ENCODE peak calls at places on chromosomes 3 and 15, in ten cellular contexts. F is GM23338, W is uterus, Z is neural progenitor cell, T is cardiac muscle cell, K is aorta, C is sigmoid colon, H is colonic mucosa, U is lower lobe of right lung, L is A549. B is an unnamed sample.

GRCh38 chr3:29937185-29937584 is 656.3 kb downstream of the RBMS3 start:
- DNase-seq in F (no peak), C (no peak), H (no peak), K (no peak), Z (no peak), L (peak; percentile 15), T (no peak), U (no peak), W (no peak), B (no peak)

GRCh38 chr3:115804722-115805121 is 181.4 kb downstream of the GAP43 start:
- DNase-seq in Z (no peak), T (no peak), F (no peak), W (no peak), U (no peak), H (no peak), C (no peak), K (no peak), L (peak; percentile 66), B (no peak)

GRCh38 chr15:81029416-81030367 is 29.0 kb downstream of the TLNRD1 start:
- DNase-seq in T (no peak), W (no peak), U (no peak), H (no peak), F (no peak), C (no peak), K (no peak), L (peak; percentile 29), Z (no peak), B (no peak)

GRCh38 chr3:173977747-173978146 is 580.2 kb downstream of the NLGN1 start:
- DNase-seq in U (no peak), T (no peak), C (no peak), F (no peak), H (no peak), Z (no peak), K (no peak), L (no peak), W (no peak), B (no peak)

GRCh38 chr3:118941236-118941635 is 93.4 kb downstream of the IGSF11 start:
- DNase-seq in C (no peak), F (no peak), K (no peak), H (no peak), U (no peak), T (no peak), W (no peak), L (no peak), Z (no peak), B (no peak)

GRCh38 chr3:61315874-61316273 is 64.6 kb upstream of the FHIT start:
- DNase-seq in Z (peak; percentile 66), U (no peak), H (no peak), F (peak; percentile 65), T (peak; percentile 77), W (no peak), C (no peak), L (no peak), K (no peak), B (no peak)

GRCh38 chr3:139526146-139526545 is 13.4 kb downstream of the RBP1 start:
- DNase-seq in Z (no peak), L (no peak), C (no peak), F (no peak), T (no peak), W (no peak), U (no peak), H (no peak), K (no peak), B (no peak)

GRCh38 chr3:58577269-58577821 is at the start of gene FAM107A:
- DNase-seq in H (peak; percentile 42), L (peak; percentile 30), Z (peak; percentile 58), U (no peak), C (peak; percentile 79), W (peak; percentile 45), F (peak; percentile 87), T (no peak), K (no peak), B (no peak)

GRCh38 chr3:31185004-31185357 is 290.5 kb upstream of the GADL1 start:
- DNase-seq in F (no peak), T (no peak), C (no peak), K (no peak), L (no peak), H (no peak), Z (no peak), W (no peak), U (no peak), B (no peak)

GRCh38 chr3:170997966-170998913 is 28.3 kb downstream of the SLC2A2 start:
- DNase-seq in C (no peak), L (no peak), T (no peak), Z (no peak), W (no peak), U (no peak), H (peak; percentile 60), K (no peak), F (no peak), B (no peak)

GRCh38 chr3:185822221-185822956 is 2.5 kb downstream of the IGF2BP2 start:
- DNase-seq in W (no peak), T (no peak), K (no peak), H (no peak), U (no peak), C (no peak), Z (no peak), F (no peak), L (no peak), B (no peak)

GRCh38 chr3:143226678-143227291 is 107.2 kb downstream of the CHST2 start:
- DNase-seq in C (no peak), Z (peak; percentile 20), T (peak; percentile 6), F (no peak), W (no peak), L (no peak), K (no peak), U (no peak), H (peak; percentile 31), B (no peak)

GRCh38 chr3:177620073-177620472 is 422.8 kb upstream of the TBL1XR1 start:
- DNase-seq in H (no peak), L (no peak), F (no peak), C (no peak), K (no peak), Z (no peak), T (no peak), W (no peak), U (no peak), B (no peak)

GRCh38 chr3:177622520-177622919 is 425.2 kb upstream of the TBL1XR1 start:
- DNase-seq in H (no peak), C (no peak), F (peak; percentile 24), T (no peak), Z (no peak), L (peak; percentile 26), W (no peak), U (no peak), K (no peak), B (no peak)

GRCh38 chr3:177622982-177623617 is 425.8 kb upstream of the TBL1XR1 start:
- DNase-seq in C (no peak), H (no peak), T (no peak), F (no peak), Z (no peak), K (no peak), L (no peak), W (no peak), U (no peak), B (no peak)

GRCh38 chr3:177615015-177615414 is 417.7 kb upstream of the TBL1XR1 start:
- DNase-seq in K (peak; percentile 80), U (peak; percentile 69), H (peak; percentile 69), T (no peak), Z (no peak), W (peak; percentile 73), F (no peak), C (peak; percentile 81), L (peak; percentile 81), B (no peak)

GRCh38 chr3:177618873-177619771 is 421.8 kb upstream of the TBL1XR1 start:
- DNase-seq in U (no peak), H (no peak), T (no peak), W (no peak), Z (no peak), L (no peak), C (no peak), F (no peak), K (no peak), B (no peak)
- H3K4me3 ChIP-seq in U (no peak overlapping the region), H (no peak overlapping the region), T (no peak overlapping the region), W (no peak overlapping the region), Z (no peak overlapping the region), L (no peak overlapping the region), C (no peak overlapping the region), F (no peak overlapping the region), K (no peak overlapping the region), B (no peak overlapping the region)

GRCh38 chr3:32819086-32819450 is 1.3 kb downstream of the TRIM71 start:
- DNase-seq in U (no peak), K (peak; percentile 11), T (no peak), C (no peak), H (no peak), F (no peak), W (no peak), Z (no peak), L (no peak), B (no peak)
- H3K4me1 ChIP-seq in U (peaks cover 16% of the 10 kb centered on the region), K (no peaks in the 10 kb centered on the region), T (peaks cover 48% of the 10 kb centered on the region), C (peaks cover 28% of the 10 kb centered on the region), H (no peaks in the 10 kb centered on the region), F (peaks cover 36% of the 10 kb centered on the region), W (no peaks in the 10 kb centered on the region), Z (peaks cover 52% of the 10 kb centered on the region), L (peaks cover 21% of the 10 kb centered on the region), B (no peaks in the 10 kb centered on the region)

DNA sequence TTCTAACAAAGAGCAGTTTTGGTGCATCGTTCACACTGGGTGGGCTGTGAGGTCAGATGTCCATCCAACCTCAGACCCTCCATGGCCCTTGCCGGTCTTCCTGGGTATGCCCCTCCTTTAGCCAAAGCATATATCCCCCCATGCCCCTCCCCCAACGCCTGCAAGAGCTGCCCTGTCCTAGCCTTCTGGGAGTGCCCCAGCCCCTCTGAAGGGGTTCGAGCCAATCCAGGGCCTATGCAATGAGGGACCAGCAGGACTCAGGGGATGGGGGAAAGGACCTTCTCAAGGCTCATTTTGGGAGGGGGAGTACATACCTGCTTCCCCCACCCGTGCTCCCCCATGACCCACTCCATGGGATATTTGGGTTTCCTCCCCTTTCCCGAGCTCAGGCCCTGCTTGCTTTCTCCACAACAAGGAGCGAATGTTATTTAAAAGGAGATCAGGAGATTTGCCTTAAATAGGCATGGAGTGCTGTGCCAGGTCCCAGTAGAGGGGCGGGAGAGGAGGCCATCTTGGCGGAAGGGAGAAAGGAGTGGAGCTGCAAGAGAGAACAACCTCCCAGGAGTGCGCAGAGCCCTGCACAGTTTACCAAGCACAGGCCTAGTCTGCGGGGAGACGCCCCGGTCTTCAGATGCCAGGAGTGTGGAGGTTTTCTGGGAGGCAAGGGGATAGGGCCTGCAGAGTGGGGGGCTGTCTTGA is 18.2 kb downstream of the PIF1 start:
- DNase-seq in Z (peak; percentile 51), T (peak; percentile 34), L (no peak), H (no peak), W (peak; percentile 43), U (no peak), F (peak; percentile 81), C (peak; percentile 86), K (no peak), B (no peak)
- H3K4me3 ChIP-seq in Z (no peak overlapping the region), T (no peak overlapping the region), L (no peak overlapping the region), H (no peak overlapping the region), W (no peak overlapping the region), U (no peak overlapping the region), F (peak overlapping the region; percentile 41), C (peak overlapping the region; percentile 19), K (no peak overlapping the region), B (no peak overlapping the region)

DNA sequence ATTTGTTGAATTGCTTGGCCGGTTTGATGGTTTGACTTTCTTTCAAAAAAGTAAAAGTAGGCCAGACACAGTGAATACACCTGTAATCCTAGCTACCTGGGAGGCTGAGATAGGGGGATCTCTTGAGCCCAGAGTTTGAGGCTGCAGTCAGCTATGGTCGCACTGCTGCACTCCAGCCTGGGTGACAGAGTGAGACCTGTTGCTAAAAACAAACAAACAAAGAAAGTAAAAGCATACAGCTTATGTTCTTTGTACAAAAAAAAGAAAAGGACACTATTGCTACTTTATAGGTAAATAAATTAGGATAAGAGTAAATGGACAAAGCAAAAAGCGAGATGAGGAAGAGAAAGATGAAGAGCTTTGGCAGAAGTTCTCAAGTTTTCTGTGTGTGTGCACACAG is 13.9 kb upstream of the FEZF2 start:
- DNase-seq in Z (no peak), H (no peak), F (no peak), W (no peak), U (no peak), C (no peak), L (no peak), T (no peak), K (no peak), B (no peak)
- H3K4me1 ChIP-seq in Z (no peaks in the 10 kb centered on the region), H (no peaks in the 10 kb centered on the region), F (no peaks in the 10 kb centered on the region), W (no peaks in the 10 kb centered on the region), U (no peaks in the 10 kb centered on the region), C (no peaks in the 10 kb centered on the region), L (no peaks in the 10 kb centered on the region), T (no peaks in the 10 kb centered on the region), K (no peaks in the 10 kb centered on the region), B (no peaks in the 10 kb centered on the region)

B was measured in CD8-positive, alpha-beta T cell.